ENCODE peak calls at places on chromosomes 3 and 15, in six cellular contexts. S is H1, T is neuronal stem cell, H is mesendoderm, W is IMR-90, Q is H9. N is an unnamed sample.

GRCh38 chr15:77481670-77482069 is 61.0 kb downstream of the HMG20A start:
- DNase-seq in S (no peak), T (no peak), H (no peak), W (no peak), Q (no peak), N (no peak)

GRCh38 chr3:164612751-164613150 is 465.5 kb downstream of the SI start:
- DNase-seq in S (no peak), T (no peak), H (no peak), W (no peak), Q (no peak), N (no peak)

GRCh38 chr3:23671901-23672589 is 133.7 kb upstream of the UBE2E1 start:
- DNase-seq in S (no peak), T (no peak), H (no peak), W (no peak), Q (peak), N (peak)

GRCh38 chr15:59268980-59269472 is 62.4 kb downstream of the LDHAL6B start:
- DNase-seq in S (no peak), T (no peak), H (no peak), W (no peak), Q (no peak), N (no peak)

GRCh38 chr15:29936353-29937049 is 114.2 kb upstream of the TJP1 start:
- DNase-seq in S (no peak), T (no peak), H (no peak), W (peak), Q (no peak), N (peak)

GRCh38 chr3:32177702-32178198 is 60.7 kb upstream of the CMTM8 start:
- DNase-seq in S (no peak), T (peak), H (peak), W (peak), Q (peak), N (peak)

GRCh38 chr3:119294889-119295769 is 946 bp downstream of the ARHGAP31 start:
- DNase-seq in S (no peak), T (peak), H (peak), W (peak), Q (peak), N (no peak)

GRCh38 chr3:153291052-153291689 is 129.1 kb downstream of the RAP2B start:
- DNase-seq in S (peak), T (no peak), H (peak), W (no peak), Q (no peak), N (peak)

GRCh38 chr15:59294961-59295741 is 77.5 kb downstream of the MYO1E start:
- DNase-seq in S (no peak), T (no peak), H (peak), W (peak), Q (no peak), N (peak)

GRCh38 chr3:72756900-72757299 is 91.3 kb downstream of the SHQ1 start:
- DNase-seq in S (no peak), T (no peak), H (no peak), W (no peak), Q (no peak), N (no peak)

GRCh38 chr3:69738859-69739203 is 433 bp upstream of the MITF start:
- DNase-seq in S (no peak), T (no peak), H (no peak), W (no peak), Q (no peak), N (no peak)

GRCh38 chr3:177196473-177197040 is 725 bp downstream of the TBL1XR1 start:
- DNase-seq in S (no peak), T (peak), H (peak), W (peak), Q (no peak), N (no peak)
- H3K23ac ChIP-seq in S (no peak), T (no peak), H (peak), W (peak), Q (peak), N (no peak)

DNA sequence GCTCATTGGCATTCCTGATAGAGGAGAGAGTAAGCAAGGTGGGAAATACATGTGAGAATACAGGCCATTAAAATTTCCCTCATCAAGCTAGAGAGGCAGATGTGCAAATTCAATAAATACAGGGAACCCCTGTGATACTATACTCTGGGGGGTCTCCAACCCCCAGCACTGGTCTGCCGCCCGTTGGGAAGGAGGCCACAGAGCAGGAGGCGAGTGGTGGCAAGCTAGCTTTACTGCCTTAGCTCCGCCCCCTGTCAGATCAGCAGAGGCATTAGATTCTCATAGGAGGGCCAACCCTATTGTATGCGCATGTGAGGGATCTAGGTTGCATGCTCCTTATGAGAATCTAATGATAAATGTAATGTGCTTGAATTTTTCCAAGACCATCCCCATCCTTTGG is 97.1 kb upstream of the PLSCR5 start:
- DNase-seq in S (no peak), T (no peak), H (no peak), W (no peak), Q (no peak), N (no peak)
- H2BK5ac ChIP-seq in S (no peak), T (no peak), H (no peak), W (no peak), Q (no peak), N (no peak)

DNA sequence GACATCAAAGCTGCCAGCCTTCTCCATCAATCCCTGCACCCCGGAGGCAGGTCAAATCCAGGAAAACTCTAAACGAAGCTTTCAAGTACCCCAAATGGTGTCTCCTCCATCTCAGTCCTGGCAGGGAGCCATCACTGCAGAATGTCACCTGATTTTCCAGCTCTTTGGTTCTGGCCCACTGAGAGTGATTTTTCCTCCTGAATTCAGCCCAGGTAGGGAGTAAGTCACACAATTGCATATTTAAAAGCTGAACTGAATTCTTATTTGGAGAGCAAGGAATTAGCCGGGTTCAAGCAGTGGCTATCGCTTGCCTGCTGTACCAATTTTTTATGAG is 5.3 kb downstream of the RFTN1 start:
- DNase-seq in S (no peak), T (no peak), H (no peak), W (no peak), Q (no peak), N (no peak)
- H3K23ac ChIP-seq in S (no peak), T (no peak), H (no peak), W (no peak), Q (no peak), N (no peak)

GRCh38 chr15:66848116-66848515 is 146.1 kb downstream of the SMAD6 start:
- DNase-seq in S (no peak), T (no peak), H (no peak), W (no peak), Q (peak), N (no peak)
- H2BK5ac ChIP-seq in S (no peak), T (no peak), H (no peak), W (no peak), Q (no peak), N (peak)

DNA sequence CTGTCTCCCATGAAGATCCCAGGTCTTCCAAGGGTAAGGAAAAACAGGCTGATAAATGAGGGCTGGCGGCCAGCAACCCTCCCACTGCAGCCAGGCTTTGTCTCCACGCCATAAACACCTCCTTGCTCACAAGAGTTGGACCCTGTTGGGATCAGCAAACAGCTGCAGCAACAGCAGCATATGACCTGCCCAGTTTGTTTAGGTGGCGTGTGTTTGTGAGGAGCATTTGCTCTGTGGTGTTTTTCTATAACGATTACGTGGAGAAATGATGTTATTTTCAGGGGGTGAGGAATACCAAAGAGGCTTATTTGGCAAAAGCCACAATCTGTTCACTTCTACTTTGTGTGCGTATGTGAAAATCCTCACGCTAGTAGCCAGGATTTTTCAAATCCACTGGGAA is 58.5 kb downstream of the RFTN1 start:
- DNase-seq in S (no peak), T (no peak), H (no peak), W (no peak), Q (no peak), N (no peak)
- H3K23ac ChIP-seq in S (no peak), T (no peak), H (no peak), W (no peak), Q (no peak), N (no peak)

DNA sequence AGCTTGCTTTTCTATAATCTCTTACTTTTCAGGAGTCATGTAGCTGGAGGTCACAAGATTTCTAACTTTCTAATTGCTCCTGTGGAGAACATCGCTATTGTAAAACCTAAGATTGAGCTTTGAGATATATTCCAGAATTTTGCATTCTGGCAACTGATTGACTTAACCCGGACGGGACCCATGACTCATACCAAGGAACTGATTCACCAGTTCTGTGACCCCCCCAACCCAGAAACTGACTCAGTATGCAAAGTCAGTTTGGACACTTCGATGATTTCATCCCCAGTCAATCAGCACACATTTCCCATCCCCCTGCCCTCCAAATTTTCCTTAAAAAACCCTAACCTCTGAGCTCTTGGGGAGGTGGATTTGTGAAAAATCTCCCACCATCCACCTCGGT is 396.5 kb upstream of the GBE1 start:
- DNase-seq in S (no peak), T (no peak), H (peak), W (peak), Q (no peak), N (no peak)
- H2BK5ac ChIP-seq in S (no peak), T (no peak), H (no peak), W (no peak), Q (no peak), N (no peak)

GRCh38 chr3:169966951-169967915 is 626 bp downstream of the SEC62 start:
- DNase-seq in S (no peak), T (peak), H (peak), W (peak), Q (no peak), N (peak)
- H3K23ac ChIP-seq in S (no peak), T (peak), H (no peak), W (peak), Q (no peak), N (no peak)

GRCh38 chr3:80705290-80705689 is 937.5 kb upstream of the ROBO1 start:
- DNase-seq in S (no peak), T (no peak), H (no peak), W (no peak), Q (no peak), N (no peak)
- H2BK5ac ChIP-seq in S (no peak), T (no peak), H (no peak), W (no peak), Q (no peak), N (no peak)

GRCh38 chr3:33717616-33717865 is 513 bp downstream of the CLASP2 start:
- DNase-seq in S (no peak), T (no peak), H (no peak), W (peak), Q (peak), N (no peak)
- H3K23ac ChIP-seq in S (no peak), T (peak), H (no peak), W (no peak), Q (no peak), N (no peak)

DNA sequence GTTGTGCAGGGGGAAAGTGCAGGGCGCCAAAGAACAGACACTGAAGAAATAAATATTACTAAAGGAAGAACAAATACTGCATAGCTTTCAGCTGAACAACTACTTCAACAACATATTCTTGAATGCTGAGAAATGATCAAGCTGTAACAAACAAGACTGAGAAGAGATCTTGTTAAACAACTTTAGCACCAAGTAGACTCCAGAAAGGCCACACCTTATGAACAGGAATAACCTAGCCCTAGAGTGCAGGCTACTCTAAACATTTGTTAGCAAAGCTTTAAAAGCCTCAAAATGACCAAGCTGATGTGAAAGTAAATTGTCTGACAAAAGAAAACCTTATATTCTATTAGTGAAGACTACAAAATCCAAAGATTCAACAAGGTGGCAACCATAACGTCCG is 83.2 kb downstream of the POLQ start:
- DNase-seq in S (no peak), T (no peak), H (no peak), W (no peak), Q (no peak), N (no peak)
- H2BK5ac ChIP-seq in S (no peak), T (no peak), H (no peak), W (no peak), Q (no peak), N (no peak)